ENCODE peak calls at places on chromosome 18, in six cellular contexts. One of them, this sample, is unnamed.

GRCh38 chr18:31199190-31199769 is 36.6 kb upstream of the DSC1 start:
- DNase-seq in GM06990: no peak
- DNase-seq in upper lobe of right lung: no peak
- DNase-seq in cardiac fibroblast: no peak
- DNase-seq in fibroblast of pulmonary artery: peak
- DNase-seq in cardiac muscle cell: no peak
- DNase-seq in this sample: no peak

GRCh38 chr18:33960393-33960792 is 264.3 kb downstream of the NOL4 start:
- DNase-seq in GM06990: no peak
- DNase-seq in upper lobe of right lung: no peak
- DNase-seq in cardiac fibroblast: no peak
- DNase-seq in fibroblast of pulmonary artery: no peak
- DNase-seq in cardiac muscle cell: no peak
- DNase-seq in this sample: no peak

GRCh38 chr18:3388980-3389379 is 61.0 kb upstream of the TGIF1 start:
- DNase-seq in GM06990: no peak
- DNase-seq in upper lobe of right lung: no peak
- DNase-seq in cardiac fibroblast: no peak
- DNase-seq in fibroblast of pulmonary artery: no peak
- DNase-seq in cardiac muscle cell: no peak
- DNase-seq in this sample: no peak

GRCh38 chr18:44508474-44508873 is 172.2 kb upstream of the SETBP1 start:
- DNase-seq in GM06990: no peak
- DNase-seq in upper lobe of right lung: no peak
- DNase-seq in cardiac fibroblast: no peak
- DNase-seq in fibroblast of pulmonary artery: no peak
- DNase-seq in cardiac muscle cell: no peak
- DNase-seq in this sample: no peak

GRCh38 chr18:12921178-12921577 is 26.6 kb upstream of the SEH1L start:
- DNase-seq in GM06990: no peak
- DNase-seq in upper lobe of right lung: no peak
- DNase-seq in cardiac fibroblast: no peak
- DNase-seq in fibroblast of pulmonary artery: no peak
- DNase-seq in cardiac muscle cell: no peak
- DNase-seq in this sample: no peak

GRCh38 chr18:72566327-72566726 is 22.2 kb upstream of the CBLN2 start:
- DNase-seq in GM06990: no peak
- DNase-seq in upper lobe of right lung: no peak
- DNase-seq in cardiac fibroblast: no peak
- DNase-seq in fibroblast of pulmonary artery: no peak
- DNase-seq in cardiac muscle cell: no peak
- DNase-seq in this sample: no peak

GRCh38 chr18:76374330-76375281 is 120.4 kb downstream of the ZNF516 start:
- DNase-seq in GM06990: peak
- DNase-seq in upper lobe of right lung: no peak
- DNase-seq in cardiac fibroblast: no peak
- DNase-seq in fibroblast of pulmonary artery: no peak
- DNase-seq in cardiac muscle cell: no peak
- DNase-seq in this sample: no peak

GRCh38 chr18:12015697-12016062 is 34.4 kb downstream of the IMPA2 start:
- DNase-seq in GM06990: no peak
- DNase-seq in upper lobe of right lung: peak
- DNase-seq in cardiac fibroblast: peak
- DNase-seq in fibroblast of pulmonary artery: no peak
- DNase-seq in cardiac muscle cell: no peak
- DNase-seq in this sample: no peak

GRCh38 chr18:10872297-10872696 is 277.1 kb downstream of the PIEZO2 start:
- DNase-seq in GM06990: no peak
- DNase-seq in upper lobe of right lung: no peak
- DNase-seq in cardiac fibroblast: no peak
- DNase-seq in fibroblast of pulmonary artery: peak
- DNase-seq in cardiac muscle cell: no peak
- DNase-seq in this sample: no peak

GRCh38 chr18:12886498-12887126 is 2.6 kb upstream of the PTPN2 start:
- DNase-seq in GM06990: no peak
- DNase-seq in upper lobe of right lung: no peak
- DNase-seq in cardiac fibroblast: peak
- DNase-seq in fibroblast of pulmonary artery: peak
- DNase-seq in cardiac muscle cell: no peak
- DNase-seq in this sample: no peak

GRCh38 chr18:4125246-4125938 is 329.7 kb downstream of the DLGAP1 start:
- DNase-seq in GM06990: no peak
- DNase-seq in upper lobe of right lung: no peak
- DNase-seq in cardiac fibroblast: peak
- DNase-seq in fibroblast of pulmonary artery: peak
- DNase-seq in cardiac muscle cell: no peak
- DNase-seq in this sample: no peak

GRCh38 chr18:43277164-43277600 is at the start of gene SYT4:
- DNase-seq in GM06990: no peak
- DNase-seq in upper lobe of right lung: peak
- DNase-seq in cardiac fibroblast: peak
- DNase-seq in fibroblast of pulmonary artery: peak
- DNase-seq in cardiac muscle cell: peak
- DNase-seq in this sample: no peak

GRCh38 chr18:79222790-79223189 is 153.6 kb downstream of the ATP9B start:
- DNase-seq in GM06990: no peak
- DNase-seq in upper lobe of right lung: no peak
- DNase-seq in cardiac fibroblast: no peak
- DNase-seq in fibroblast of pulmonary artery: no peak
- DNase-seq in cardiac muscle cell: no peak
- DNase-seq in this sample: no peak

GRCh38 chr18:2411381-2411977 is 159.8 kb downstream of the METTL4 start:
- DNase-seq in GM06990: no peak
- DNase-seq in upper lobe of right lung: no peak
- DNase-seq in cardiac fibroblast: peak
- DNase-seq in fibroblast of pulmonary artery: peak
- DNase-seq in cardiac muscle cell: no peak
- DNase-seq in this sample: no peak

GRCh38 chr18:39037925-39038324 is 1472.3 kb upstream of the CELF4 start:
- DNase-seq in GM06990: no peak
- DNase-seq in upper lobe of right lung: no peak
- DNase-seq in cardiac fibroblast: no peak
- DNase-seq in fibroblast of pulmonary artery: no peak
- DNase-seq in cardiac muscle cell: no peak
- DNase-seq in this sample: no peak

GRCh38 chr18:45363258-45363657 is 252.0 kb upstream of the SLC14A2 start:
- DNase-seq in GM06990: no peak
- DNase-seq in upper lobe of right lung: no peak
- DNase-seq in cardiac fibroblast: no peak
- DNase-seq in fibroblast of pulmonary artery: no peak
- DNase-seq in cardiac muscle cell: no peak
- DNase-seq in this sample: no peak

GRCh38 chr18:73660931-73661330 is 486.7 kb downstream of the FBXO15 start:
- DNase-seq in GM06990: no peak
- DNase-seq in upper lobe of right lung: no peak
- DNase-seq in cardiac fibroblast: no peak
- DNase-seq in fibroblast of pulmonary artery: no peak
- DNase-seq in cardiac muscle cell: no peak
- DNase-seq in this sample: no peak

GRCh38 chr18:57542801-57543427 is 43.6 kb downstream of the FECH start:
- DNase-seq in GM06990: no peak
- DNase-seq in upper lobe of right lung: no peak
- DNase-seq in cardiac fibroblast: no peak
- DNase-seq in fibroblast of pulmonary artery: no peak
- DNase-seq in cardiac muscle cell: no peak
- DNase-seq in this sample: no peak

GRCh38 chr18:49001587-49001986 is 50.8 kb upstream of the SMAD7 start:
- DNase-seq in GM06990: no peak
- DNase-seq in upper lobe of right lung: no peak
- DNase-seq in cardiac fibroblast: no peak
- DNase-seq in fibroblast of pulmonary artery: no peak
- DNase-seq in cardiac muscle cell: no peak
- DNase-seq in this sample: no peak

GRCh38 chr18:68714356-68714706 is 577 bp downstream of the TMX3 start:
- DNase-seq in GM06990: no peak
- DNase-seq in upper lobe of right lung: no peak
- DNase-seq in cardiac fibroblast: peak
- DNase-seq in fibroblast of pulmonary artery: no peak
- DNase-seq in cardiac muscle cell: peak
- DNase-seq in this sample: no peak

GRCh38 chr18:70822167-70822566 is 533.3 kb downstream of the SOCS6 start:
- DNase-seq in GM06990: no peak
- DNase-seq in upper lobe of right lung: no peak
- DNase-seq in cardiac fibroblast: no peak
- DNase-seq in fibroblast of pulmonary artery: no peak
- DNase-seq in cardiac muscle cell: no peak
- DNase-seq in this sample: no peak

GRCh38 chr18:3402962-3403585 is 46.9 kb upstream of the TGIF1 start:
- DNase-seq in GM06990: no peak
- DNase-seq in upper lobe of right lung: no peak
- DNase-seq in cardiac fibroblast: peak
- DNase-seq in fibroblast of pulmonary artery: peak
- DNase-seq in cardiac muscle cell: no peak
- DNase-seq in this sample: no peak

GRCh38 chr18:33210575-33211189 is 229.8 kb downstream of the CCDC178 start:
- DNase-seq in GM06990: no peak
- DNase-seq in upper lobe of right lung: no peak
- DNase-seq in cardiac fibroblast: peak
- DNase-seq in fibroblast of pulmonary artery: peak
- DNase-seq in cardiac muscle cell: peak
- DNase-seq in this sample: no peak

GRCh38 chr18:77096936-77097886 is 35.4 kb downstream of the MBP start:
- DNase-seq in GM06990: no peak
- DNase-seq in upper lobe of right lung: no peak
- DNase-seq in cardiac fibroblast: no peak
- DNase-seq in fibroblast of pulmonary artery: no peak
- DNase-seq in cardiac muscle cell: no peak
- DNase-seq in this sample: no peak

GRCh38 chr18:31619291-31619690 is 27.6 kb downstream of the TTR start:
- DNase-seq in GM06990: no peak
- DNase-seq in upper lobe of right lung: no peak
- DNase-seq in cardiac fibroblast: no peak
- DNase-seq in fibroblast of pulmonary artery: no peak
- DNase-seq in cardiac muscle cell: no peak
- DNase-seq in this sample: no peak

GRCh38 chr18:13218376-13219011 is at the start of gene LDLRAD4:
- DNase-seq in GM06990: no peak
- DNase-seq in upper lobe of right lung: no peak
- DNase-seq in cardiac fibroblast: peak
- DNase-seq in fibroblast of pulmonary artery: no peak
- DNase-seq in cardiac muscle cell: peak
- DNase-seq in this sample: no peak

GRCh38 chr18:8084160-8084559 is 517.0 kb downstream of the PTPRM start:
- DNase-seq in GM06990: no peak
- DNase-seq in upper lobe of right lung: no peak
- DNase-seq in cardiac fibroblast: peak
- DNase-seq in fibroblast of pulmonary artery: peak
- DNase-seq in cardiac muscle cell: peak
- DNase-seq in this sample: no peak

GRCh38 chr18:13268746-13269285 is 50.3 kb downstream of the LDLRAD4 start:
- DNase-seq in GM06990: no peak
- DNase-seq in upper lobe of right lung: no peak
- DNase-seq in cardiac fibroblast: no peak
- DNase-seq in fibroblast of pulmonary artery: no peak
- DNase-seq in cardiac muscle cell: no peak
- DNase-seq in this sample: no peak

DNA sequence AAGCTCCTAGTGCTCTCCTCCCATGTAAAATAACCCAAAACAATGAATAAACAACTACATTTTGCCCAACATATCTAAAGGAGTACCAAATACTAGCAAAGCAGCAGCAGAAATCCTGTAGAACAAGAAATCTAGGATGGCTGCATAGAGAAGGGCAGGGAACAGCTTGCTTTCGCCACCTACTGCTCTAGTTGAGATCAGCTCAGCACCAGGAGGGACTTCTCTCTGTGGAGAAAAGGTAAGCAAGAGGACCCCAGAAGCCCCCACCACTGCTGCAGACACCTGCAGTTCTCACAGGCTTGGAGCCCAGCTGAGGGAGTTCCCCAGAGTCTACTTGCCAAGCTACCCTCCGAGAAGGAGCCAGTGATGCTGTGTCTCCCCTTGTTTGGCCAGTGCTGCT is 243.0 kb upstream of the CHST9 start:
- DNase-seq in GM06990: no peak
- DNase-seq in upper lobe of right lung: peak
- DNase-seq in cardiac fibroblast: no peak
- DNase-seq in fibroblast of pulmonary artery: no peak
- DNase-seq in cardiac muscle cell: no peak
- DNase-seq in this sample: no peak
- TF ChIP-seq CTCF in GM06990: no peak
- TF ChIP-seq CTCF in upper lobe of right lung: no peak
- TF ChIP-seq CTCF in cardiac fibroblast: no peak
- TF ChIP-seq CTCF in fibroblast of pulmonary artery: no peak
- TF ChIP-seq CTCF in cardiac muscle cell: no peak
- TF ChIP-seq CTCF in this sample: no peak

GRCh38 chr18:1244397-1245122 is 339.9 kb downstream of the ADCYAP1 start:
- DNase-seq in GM06990: no peak
- DNase-seq in upper lobe of right lung: no peak
- DNase-seq in cardiac fibroblast: no peak
- DNase-seq in fibroblast of pulmonary artery: no peak
- DNase-seq in cardiac muscle cell: no peak
- DNase-seq in this sample: no peak
- TF ChIP-seq CTCF in GM06990: no peak
- TF ChIP-seq CTCF in upper lobe of right lung: no peak
- TF ChIP-seq CTCF in cardiac fibroblast: no peak
- TF ChIP-seq CTCF in fibroblast of pulmonary artery: no peak
- TF ChIP-seq CTCF in cardiac muscle cell: no peak
- TF ChIP-seq CTCF in this sample: no peak

GRCh38 chr18:9516437-9517064 is 41.2 kb downstream of the RALBP1 start:
- DNase-seq in GM06990: no peak
- DNase-seq in upper lobe of right lung: no peak
- DNase-seq in cardiac fibroblast: peak
- DNase-seq in fibroblast of pulmonary artery: peak
- DNase-seq in cardiac muscle cell: peak
- DNase-seq in this sample: no peak
- TF ChIP-seq CTCF in GM06990: peak
- TF ChIP-seq CTCF in upper lobe of right lung: peak
- TF ChIP-seq CTCF in cardiac fibroblast: peak
- TF ChIP-seq CTCF in fibroblast of pulmonary artery: peak
- TF ChIP-seq CTCF in cardiac muscle cell: peak
- TF ChIP-seq CTCF in this sample: peak

DNA sequence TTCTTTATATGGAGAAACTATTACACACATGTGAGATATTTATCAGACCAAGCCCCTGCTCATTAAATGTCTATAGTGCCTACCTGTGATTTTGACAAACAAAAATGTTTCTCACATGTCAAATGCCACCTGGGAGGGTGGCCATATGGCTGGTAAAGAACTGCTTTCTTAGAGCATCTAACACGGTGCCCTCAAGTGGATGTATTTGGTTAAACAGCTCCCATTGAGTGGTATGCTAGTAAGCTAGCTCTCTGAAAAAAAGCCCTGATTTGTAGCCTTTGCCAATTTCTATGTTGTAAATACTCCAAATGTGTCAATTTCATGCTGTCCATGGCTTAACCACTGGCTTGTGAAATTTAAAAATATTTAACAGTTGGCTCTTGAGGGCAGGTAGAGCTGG is 94.6 kb downstream of the PMAIP1 start:
- DNase-seq in GM06990: no peak
- DNase-seq in upper lobe of right lung: no peak
- DNase-seq in cardiac fibroblast: peak
- DNase-seq in fibroblast of pulmonary artery: peak
- DNase-seq in cardiac muscle cell: peak
- DNase-seq in this sample: no peak
- TF ChIP-seq CTCF in GM06990: peak
- TF ChIP-seq CTCF in upper lobe of right lung: no peak
- TF ChIP-seq CTCF in cardiac fibroblast: peak
- TF ChIP-seq CTCF in fibroblast of pulmonary artery: peak
- TF ChIP-seq CTCF in cardiac muscle cell: no peak
- TF ChIP-seq CTCF in this sample: no peak